ENCODE peak calls at places on chromosomes 12 and 14, in seven cellular contexts. One of them, this sample, is unnamed.

GRCh38 chr14:54116972-54117371 is 160.3 kb upstream of the BMP4 start:
- DNase-seq in astrocyte of the spinal cord: peak; percentile 38
- DNase-seq in ovary: no peak
- DNase-seq in upper lobe of right lung: no peak
- DNase-seq in colonic mucosa: no peak
- DNase-seq in foreskin fibroblast: peak; percentile 65
- DNase-seq in GM12878: no peak
- DNase-seq in this sample: no peak

GRCh38 chr12:109461846-109462766 is 15.0 kb downstream of the KCTD10 start:
- DNase-seq in astrocyte of the spinal cord: peak; percentile 95
- DNase-seq in ovary: peak; percentile 84
- DNase-seq in upper lobe of right lung: peak; percentile 88
- DNase-seq in colonic mucosa: peak; percentile 81
- DNase-seq in foreskin fibroblast: peak; percentile 99
- DNase-seq in GM12878: no peak
- DNase-seq in this sample: peak; percentile 98

GRCh38 chr14:36582011-36582873 is at the start of gene NKX2-8:
- DNase-seq in astrocyte of the spinal cord: no peak
- DNase-seq in ovary: no peak
- DNase-seq in upper lobe of right lung: peak; percentile 70
- DNase-seq in colonic mucosa: no peak
- DNase-seq in foreskin fibroblast: peak; percentile 2
- DNase-seq in GM12878: no peak
- DNase-seq in this sample: no peak

GRCh38 chr12:5648692-5649338 is 216.9 kb downstream of the NTF3 start:
- DNase-seq in astrocyte of the spinal cord: no peak
- DNase-seq in ovary: no peak
- DNase-seq in upper lobe of right lung: no peak
- DNase-seq in colonic mucosa: peak; percentile 21
- DNase-seq in foreskin fibroblast: peak; percentile 37
- DNase-seq in GM12878: no peak
- DNase-seq in this sample: peak; percentile 4

GRCh38 chr12:52683575-52684300 is 3.5 kb upstream of the KRT1 start:
- DNase-seq in astrocyte of the spinal cord: no peak
- DNase-seq in ovary: no peak
- DNase-seq in upper lobe of right lung: no peak
- DNase-seq in colonic mucosa: no peak
- DNase-seq in foreskin fibroblast: no peak
- DNase-seq in GM12878: no peak
- DNase-seq in this sample: no peak

GRCh38 chr12:102957339-102958050 is at the start of gene ASCL1:
- DNase-seq in astrocyte of the spinal cord: no peak
- DNase-seq in ovary: no peak
- DNase-seq in upper lobe of right lung: no peak
- DNase-seq in colonic mucosa: no peak
- DNase-seq in foreskin fibroblast: peak; percentile 49
- DNase-seq in GM12878: no peak
- DNase-seq in this sample: peak; percentile 34

GRCh38 chr12:106645074-106645421 is 62.2 kb downstream of the RFX4 start:
- DNase-seq in astrocyte of the spinal cord: peak; percentile 28
- DNase-seq in ovary: no peak
- DNase-seq in upper lobe of right lung: peak; percentile 75
- DNase-seq in colonic mucosa: peak; percentile 78
- DNase-seq in foreskin fibroblast: no peak
- DNase-seq in GM12878: no peak
- DNase-seq in this sample: peak; percentile 39

GRCh38 chr12:109377139-109377685 is 29.5 kb downstream of the MYO1H start:
- DNase-seq in astrocyte of the spinal cord: no peak
- DNase-seq in ovary: no peak
- DNase-seq in upper lobe of right lung: no peak
- DNase-seq in colonic mucosa: no peak
- DNase-seq in foreskin fibroblast: no peak
- DNase-seq in GM12878: no peak
- DNase-seq in this sample: no peak

GRCh38 chr12:110269622-110270124 is 11.4 kb upstream of the ATP2A2 start:
- DNase-seq in astrocyte of the spinal cord: peak; percentile 74
- DNase-seq in ovary: no peak
- DNase-seq in upper lobe of right lung: no peak
- DNase-seq in colonic mucosa: no peak
- DNase-seq in foreskin fibroblast: peak; percentile 81
- DNase-seq in GM12878: no peak
- DNase-seq in this sample: peak; percentile 75

GRCh38 chr14:36057452-36058142 is 118.9 kb downstream of the PTCSC3 start:
- DNase-seq in astrocyte of the spinal cord: peak; percentile 21
- DNase-seq in ovary: no peak
- DNase-seq in upper lobe of right lung: no peak
- DNase-seq in colonic mucosa: no peak
- DNase-seq in foreskin fibroblast: no peak
- DNase-seq in GM12878: no peak
- DNase-seq in this sample: peak; percentile 1

GRCh38 chr12:12022306-12022931 is 48.3 kb upstream of the BCL2L14 start:
- DNase-seq in astrocyte of the spinal cord: no peak
- DNase-seq in ovary: no peak
- DNase-seq in upper lobe of right lung: no peak
- DNase-seq in colonic mucosa: no peak
- DNase-seq in foreskin fibroblast: no peak
- DNase-seq in GM12878: no peak
- DNase-seq in this sample: no peak

GRCh38 chr12:30992381-30992780 is 65.8 kb downstream of the TSPAN11 start:
- DNase-seq in astrocyte of the spinal cord: no peak
- DNase-seq in ovary: no peak
- DNase-seq in upper lobe of right lung: no peak
- DNase-seq in colonic mucosa: no peak
- DNase-seq in foreskin fibroblast: no peak
- DNase-seq in GM12878: no peak
- DNase-seq in this sample: no peak

GRCh38 chr14:95432152-95433093 is 84.0 kb downstream of the SYNE3 start:
- DNase-seq in astrocyte of the spinal cord: peak; percentile 39
- DNase-seq in ovary: peak; percentile 66
- DNase-seq in upper lobe of right lung: no peak
- DNase-seq in colonic mucosa: peak; percentile 56
- DNase-seq in foreskin fibroblast: peak; percentile 60
- DNase-seq in GM12878: no peak
- DNase-seq in this sample: peak; percentile 47

GRCh38 chr12:84413656-84414055 is 498.9 kb downstream of the SLC6A15 start:
- DNase-seq in astrocyte of the spinal cord: no peak
- DNase-seq in ovary: no peak
- DNase-seq in upper lobe of right lung: no peak
- DNase-seq in colonic mucosa: no peak
- DNase-seq in foreskin fibroblast: no peak
- DNase-seq in GM12878: no peak
- DNase-seq in this sample: no peak

GRCh38 chr12:86389949-86390348 is 133.8 kb upstream of the MGAT4C start:
- DNase-seq in astrocyte of the spinal cord: peak; percentile 59
- DNase-seq in ovary: no peak
- DNase-seq in upper lobe of right lung: no peak
- DNase-seq in colonic mucosa: no peak
- DNase-seq in foreskin fibroblast: no peak
- DNase-seq in GM12878: no peak
- DNase-seq in this sample: peak; percentile 67

GRCh38 chr12:43338848-43339526 is 213.0 kb downstream of the ADAMTS20 start:
- DNase-seq in astrocyte of the spinal cord: peak; percentile 86
- DNase-seq in ovary: no peak
- DNase-seq in upper lobe of right lung: no peak
- DNase-seq in colonic mucosa: no peak
- DNase-seq in foreskin fibroblast: peak; percentile 90
- DNase-seq in GM12878: peak; percentile 42
- DNase-seq in this sample: peak; percentile 92

GRCh38 chr14:102823546-102823945 is 46.3 kb downstream of the TRAF3 start:
- DNase-seq in astrocyte of the spinal cord: no peak
- DNase-seq in ovary: no peak
- DNase-seq in upper lobe of right lung: no peak
- DNase-seq in colonic mucosa: no peak
- DNase-seq in foreskin fibroblast: no peak
- DNase-seq in GM12878: no peak
- DNase-seq in this sample: no peak

GRCh38 chr14:102819790-102820330 is 42.6 kb downstream of the TRAF3 start:
- DNase-seq in astrocyte of the spinal cord: no peak
- DNase-seq in ovary: no peak
- DNase-seq in upper lobe of right lung: no peak
- DNase-seq in colonic mucosa: no peak
- DNase-seq in foreskin fibroblast: peak; percentile 22
- DNase-seq in GM12878: no peak
- DNase-seq in this sample: peak; percentile 53

GRCh38 chr14:102821252-102821651 is 44.0 kb downstream of the TRAF3 start:
- DNase-seq in astrocyte of the spinal cord: no peak
- DNase-seq in ovary: no peak
- DNase-seq in upper lobe of right lung: no peak
- DNase-seq in colonic mucosa: no peak
- DNase-seq in foreskin fibroblast: no peak
- DNase-seq in GM12878: no peak
- DNase-seq in this sample: no peak

GRCh38 chr14:102824832-102825231 is 47.6 kb downstream of the TRAF3 start:
- DNase-seq in astrocyte of the spinal cord: peak; percentile 53
- DNase-seq in ovary: no peak
- DNase-seq in upper lobe of right lung: no peak
- DNase-seq in colonic mucosa: no peak
- DNase-seq in foreskin fibroblast: peak; percentile 67
- DNase-seq in GM12878: no peak
- DNase-seq in this sample: peak; percentile 49

DNA sequence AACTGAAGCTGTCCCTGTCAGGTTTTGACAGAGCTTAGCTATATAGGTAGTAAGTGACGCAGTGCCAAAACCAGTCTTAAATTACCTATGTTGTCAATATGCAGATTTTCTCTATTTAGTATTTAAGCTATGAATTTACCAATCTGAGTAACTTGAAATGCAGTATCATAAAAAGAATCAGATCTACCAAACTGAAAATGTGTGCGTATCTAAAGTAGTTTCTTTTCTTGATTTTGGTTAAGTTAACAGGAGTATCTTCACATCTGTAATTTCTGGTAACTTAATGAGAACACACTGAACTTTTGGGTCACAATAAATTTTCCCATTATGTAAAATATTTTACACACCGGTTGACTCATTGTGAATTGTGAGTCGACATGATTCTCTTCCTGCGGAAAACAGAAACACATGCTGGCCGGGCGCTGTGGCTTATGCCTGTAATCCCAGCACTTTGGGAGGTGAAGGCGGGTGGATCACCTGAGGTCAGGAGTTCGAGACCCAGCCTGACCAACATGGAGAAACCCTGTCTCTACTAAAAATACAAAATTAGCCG is 45.1 kb downstream of the TRAF3 start:
- DNase-seq in astrocyte of the spinal cord: no peak
- DNase-seq in ovary: no peak
- DNase-seq in upper lobe of right lung: no peak
- DNase-seq in colonic mucosa: no peak
- DNase-seq in foreskin fibroblast: peak; percentile 45
- DNase-seq in GM12878: no peak
- DNase-seq in this sample: no peak
- H3K4me3 ChIP-seq in astrocyte of the spinal cord: no peak overlapping the region
- H3K4me3 ChIP-seq in ovary: no peak overlapping the region
- H3K4me3 ChIP-seq in upper lobe of right lung: no peak overlapping the region
- H3K4me3 ChIP-seq in colonic mucosa: no peak overlapping the region
- H3K4me3 ChIP-seq in foreskin fibroblast: no peak overlapping the region
- H3K4me3 ChIP-seq in GM12878: peak overlapping the region; percentile 20
- H3K4me3 ChIP-seq in this sample: no peak overlapping the region

GRCh38 chr14:29016050-29016900 is 249.7 kb downstream of the FOXG1 start:
- DNase-seq in astrocyte of the spinal cord: peak; percentile 59
- DNase-seq in ovary: peak; percentile 22
- DNase-seq in upper lobe of right lung: peak; percentile 57
- DNase-seq in colonic mucosa: no peak
- DNase-seq in foreskin fibroblast: peak; percentile 73
- DNase-seq in GM12878: no peak
- DNase-seq in this sample: peak; percentile 74
- TF ChIP-seq CTCF in astrocyte of the spinal cord: peak; percentile 91
- TF ChIP-seq CTCF in ovary: peak; percentile 11
- TF ChIP-seq CTCF in upper lobe of right lung: peak; percentile 55
- TF ChIP-seq CTCF in colonic mucosa: no peak
- TF ChIP-seq CTCF in foreskin fibroblast: peak; percentile 95
- TF ChIP-seq CTCF in GM12878: peak; percentile 46
- TF ChIP-seq CTCF in this sample: peak; percentile 99

DNA sequence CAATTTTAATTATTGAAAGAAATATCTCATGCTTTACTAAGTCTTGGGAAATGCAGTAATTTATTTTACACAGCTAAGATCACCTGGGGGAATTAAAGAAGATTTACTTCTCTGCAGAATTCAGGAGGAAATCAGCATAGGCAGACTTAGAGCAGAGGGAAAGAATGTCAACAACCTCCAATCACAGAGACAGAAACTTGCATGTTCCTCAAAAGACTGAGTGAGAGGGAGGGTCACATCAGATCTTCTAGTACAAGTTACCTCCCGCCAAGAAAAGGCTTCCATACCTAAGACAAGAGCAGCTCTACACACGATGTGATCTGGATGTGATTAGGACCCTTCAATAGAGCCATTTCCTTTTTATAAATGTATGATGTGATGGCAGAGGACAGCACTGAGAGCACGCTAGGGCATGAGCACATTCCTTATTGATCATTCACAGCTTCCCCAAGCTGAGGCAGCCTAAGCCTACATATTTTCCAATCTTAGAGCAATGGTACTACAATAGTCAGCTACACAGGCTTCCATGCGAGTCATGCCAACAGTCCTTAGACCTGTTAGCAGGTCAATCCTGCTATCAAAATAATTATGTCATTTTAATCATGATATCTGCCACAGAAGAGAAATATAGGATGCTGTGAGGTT is 403.3 kb downstream of the ETNK1 start:
- DNase-seq in astrocyte of the spinal cord: no peak
- DNase-seq in ovary: no peak
- DNase-seq in upper lobe of right lung: no peak
- DNase-seq in colonic mucosa: no peak
- DNase-seq in foreskin fibroblast: no peak
- DNase-seq in GM12878: no peak
- DNase-seq in this sample: peak; percentile 1
- H3K4me3 ChIP-seq in astrocyte of the spinal cord: no peak overlapping the region
- H3K4me3 ChIP-seq in ovary: no peak overlapping the region
- H3K4me3 ChIP-seq in upper lobe of right lung: no peak overlapping the region
- H3K4me3 ChIP-seq in colonic mucosa: no peak overlapping the region
- H3K4me3 ChIP-seq in foreskin fibroblast: no peak overlapping the region
- H3K4me3 ChIP-seq in GM12878: no peak overlapping the region
- H3K4me3 ChIP-seq in this sample: no peak overlapping the region

DNA sequence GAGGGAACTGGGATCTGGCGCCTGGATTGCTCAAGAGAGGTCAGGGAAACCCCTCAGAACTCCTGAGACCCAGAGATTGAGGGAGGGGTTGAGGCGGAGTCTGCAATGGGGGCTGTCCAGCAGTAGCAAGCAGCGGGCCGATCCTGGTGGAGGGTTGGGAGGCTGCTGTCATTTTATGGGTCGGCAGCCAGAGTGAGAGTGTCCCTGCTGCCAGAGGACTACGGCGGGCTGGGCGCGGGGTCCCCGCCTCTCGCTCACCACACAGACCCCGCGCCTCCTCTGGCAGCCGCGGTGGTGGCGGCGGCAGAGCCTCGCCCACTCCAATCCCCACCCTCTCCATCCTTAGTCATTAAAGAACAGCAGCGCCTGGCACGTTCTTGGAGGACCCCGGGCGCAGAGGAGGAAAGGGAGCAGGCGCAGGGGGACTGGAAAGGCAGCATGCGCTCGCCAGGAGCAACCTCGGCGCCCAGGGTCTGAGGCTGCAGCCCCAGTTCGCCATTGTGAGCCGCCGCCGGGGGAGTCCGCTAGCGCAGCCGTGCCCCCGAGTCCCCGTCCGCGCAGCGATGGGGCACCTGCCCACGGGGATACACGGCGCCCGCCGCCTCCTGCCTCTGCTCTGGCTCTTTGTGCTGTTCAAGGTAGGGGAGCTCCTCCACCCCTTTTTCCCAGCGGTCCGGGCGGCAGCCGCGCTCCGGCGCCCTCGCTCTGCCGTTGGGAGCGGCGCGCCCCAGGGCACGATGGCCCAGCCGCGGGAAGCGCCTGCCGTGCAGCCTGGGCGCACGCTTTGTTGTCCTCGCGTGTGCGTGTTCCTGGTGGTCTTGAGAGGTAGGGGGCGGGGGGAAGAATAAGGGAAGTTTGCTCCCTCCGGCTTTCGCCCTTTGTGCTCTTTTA is at the start of gene PTPRO:
- DNase-seq in astrocyte of the spinal cord: peak; percentile 3
- DNase-seq in ovary: no peak
- DNase-seq in upper lobe of right lung: peak; percentile 63
- DNase-seq in colonic mucosa: no peak
- DNase-seq in foreskin fibroblast: peak; percentile 56
- DNase-seq in GM12878: no peak
- DNase-seq in this sample: peak; percentile 3
- TF ChIP-seq CTCF in astrocyte of the spinal cord: no peak
- TF ChIP-seq CTCF in ovary: no peak
- TF ChIP-seq CTCF in upper lobe of right lung: no peak
- TF ChIP-seq CTCF in colonic mucosa: no peak
- TF ChIP-seq CTCF in foreskin fibroblast: no peak
- TF ChIP-seq CTCF in GM12878: no peak
- TF ChIP-seq CTCF in this sample: no peak